ENCODE peak calls at places on chromosomes 11 and 22, in seven cellular contexts. R is suprapubic skin, N is right lobe of liver, I is ovary, K is uterus, T is stomach, S is IMR-90. H is an unnamed sample.

GRCh38 chr11:63840356-63841060 is 1.6 kb downstream of the MARK2 start:
- DNase-seq in R (no peak), N (no peak), I (no peak), K (no peak), T (no peak), S (no peak), H (no peak)

GRCh38 chr22:29341849-29342127 is 26.3 kb upstream of the RASL10A start:
- DNase-seq in R (no peak), N (no peak), I (no peak), K (no peak), T (no peak), S (no peak), H (no peak)

GRCh38 chr22:24416095-24416494 is 11.3 kb upstream of the ADORA2A start:
- DNase-seq in R (no peak), N (no peak), I (no peak), K (no peak), T (no peak), S (no peak), H (no peak)

GRCh38 chr11:117042689-117043088 is 55.5 kb downstream of the SIK3 start:
- DNase-seq in R (no peak), N (no peak), I (no peak), K (no peak), T (no peak), S (no peak), H (no peak)

GRCh38 chr11:70210516-70210915 is 7.4 kb downstream of the FADD start:
- DNase-seq in R (no peak), N (no peak), I (no peak), K (no peak), T (no peak), S (no peak), H (no peak)

GRCh38 chr11:11073996-11074395 is 216.1 kb upstream of the ZBED5 start:
- DNase-seq in R (no peak), N (no peak), I (no peak), K (no peak), T (no peak), S (no peak), H (no peak)

GRCh38 chr11:64085915-64086262 is 50.2 kb downstream of the FLRT1 start:
- DNase-seq in R (no peak), N (no peak), I (no peak), K (no peak), T (no peak), S (no peak), H (no peak)

GRCh38 chr11:3834349-3835099 is 6.2 kb downstream of the RHOG start:
- DNase-seq in R (peak), N (peak), I (no peak), K (no peak), T (peak), S (no peak), H (peak)

GRCh38 chr22:41687901-41688364 is 734 bp downstream of the SNU13 start:
- DNase-seq in R (no peak), N (no peak), I (no peak), K (no peak), T (no peak), S (peak), H (peak)

GRCh38 chr22:30802202-30803166 is 107.8 kb downstream of the OSBP2 start:
- DNase-seq in R (peak), N (peak), I (peak), K (peak), T (peak), S (peak), H (peak)

GRCh38 chr11:2434506-2435255 is 9.6 kb downstream of the TRPM5 start:
- DNase-seq in R (no peak), N (no peak), I (no peak), K (no peak), T (no peak), S (no peak), H (no peak)

GRCh38 chr11:70244698-70245097 is 25.8 kb upstream of the PPFIA1 start:
- DNase-seq in R (no peak), N (no peak), I (no peak), K (no peak), T (no peak), S (peak), H (no peak)

GRCh38 chr11:2268911-2269600 is 1.3 kb downstream of the ASCL2 start:
- DNase-seq in R (peak), N (peak), I (no peak), K (peak), T (peak), S (no peak), H (peak)

GRCh38 chr11:93279911-93280347 is 50.6 kb upstream of the DEUP1 start:
- DNase-seq in R (no peak), N (no peak), I (no peak), K (no peak), T (no peak), S (no peak), H (no peak)

GRCh38 chr11:45647786-45648185 is 17.6 kb downstream of the CHST1 start:
- DNase-seq in R (peak), N (no peak), I (no peak), K (no peak), T (no peak), S (no peak), H (no peak)

DNA sequence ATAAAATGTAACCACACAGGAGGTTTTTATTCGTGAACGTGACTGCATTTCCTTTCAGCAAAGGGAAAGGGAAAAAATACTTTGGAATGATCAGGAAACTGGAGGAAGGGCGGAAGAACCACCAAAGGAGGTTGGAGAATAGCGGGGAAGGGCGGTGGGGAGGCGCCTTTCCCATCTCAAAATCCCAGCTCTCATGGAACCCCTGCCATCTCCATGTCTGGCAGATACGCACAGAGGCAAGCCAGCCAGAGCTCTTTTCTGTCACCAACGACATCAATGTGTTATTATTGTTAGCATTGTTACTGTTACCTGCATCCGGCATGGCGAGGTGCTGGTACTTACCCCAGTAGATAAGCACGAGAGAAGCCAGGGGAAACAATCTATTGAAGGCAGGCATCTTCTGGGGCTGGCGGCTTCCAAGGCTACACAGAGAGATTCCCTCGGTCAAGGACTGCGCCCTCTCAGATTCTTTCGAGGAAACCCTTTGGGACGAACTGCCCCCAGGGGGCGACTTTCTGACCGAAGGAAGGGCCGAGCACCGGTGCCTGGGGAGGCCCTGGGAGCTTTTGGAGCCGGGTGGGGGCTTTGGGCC is 923 bp downstream of the SCN3B start:
- DNase-seq in R (no peak), N (no peak), I (no peak), K (no peak), T (no peak), S (no peak), H (no peak)
- TF ChIP-seq CTCF in R (no peak), N (no peak), I (no peak), K (no peak), T (no peak), S (no peak), H (no peak)

GRCh38 chr11:119335091-119335654 is 846 bp downstream of the RNF26 start:
- DNase-seq in R (no peak), N (peak), I (no peak), K (no peak), T (no peak), S (no peak), H (no peak)

GRCh38 chr11:119335655-119336543 is 1.6 kb downstream of the RNF26 start:
- DNase-seq in R (no peak), N (peak), I (no peak), K (no peak), T (no peak), S (no peak), H (no peak)

GRCh38 chr11:119336744-119337469 is 2.6 kb downstream of the RNF26 start:
- DNase-seq in R (no peak), N (peak), I (no peak), K (no peak), T (no peak), S (no peak), H (no peak)

GRCh38 chr11:119332111-119332765 is 2.1 kb upstream of the RNF26 start:
- DNase-seq in R (no peak), N (no peak), I (no peak), K (no peak), T (no peak), S (no peak), H (no peak)

GRCh38 chr11:119334173-119334930 is at the start of gene RNF26:
- DNase-seq in R (peak), N (peak), I (peak), K (peak), T (peak), S (peak), H (peak)
- TF ChIP-seq POLR2A in R (peak), N (peak), I (peak), K (peak), T (no peak), S (peak), H (peak)

DNA sequence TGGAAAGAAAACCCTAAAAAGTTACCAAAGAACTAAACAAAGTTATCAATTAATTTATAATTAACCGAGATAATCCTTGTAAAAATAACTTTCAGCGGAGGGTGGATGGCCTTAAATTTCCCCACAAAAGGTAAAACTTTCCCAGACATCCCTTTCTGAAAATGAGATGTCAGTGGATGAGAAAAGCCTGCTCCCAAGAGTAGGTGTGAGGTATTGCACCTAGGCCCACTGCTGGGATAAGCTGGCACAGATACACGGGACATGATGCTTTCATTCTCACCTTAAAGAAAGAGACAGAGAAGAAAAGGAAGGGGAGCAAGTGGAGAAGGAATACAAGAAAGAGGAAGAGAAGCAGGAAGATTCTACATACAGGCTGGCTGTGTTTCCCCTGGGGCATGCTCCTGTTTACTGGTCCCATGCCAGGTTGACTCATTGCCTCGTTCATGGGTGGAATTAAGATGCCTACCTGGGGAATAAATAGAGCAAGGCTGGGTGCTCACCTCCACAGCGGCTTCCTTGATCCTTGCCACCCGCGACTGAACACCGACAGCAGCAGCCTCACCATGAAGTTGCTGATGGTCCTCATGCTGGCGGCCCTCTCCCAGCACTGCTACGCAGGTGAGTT is at the start of gene SCGB2A2:
- DNase-seq in R (no peak), N (no peak), I (no peak), K (no peak), T (no peak), S (no peak), H (no peak)
- TF ChIP-seq CTCF in R (no peak), N (no peak), I (no peak), K (no peak), T (no peak), S (no peak), H (no peak)

DNA sequence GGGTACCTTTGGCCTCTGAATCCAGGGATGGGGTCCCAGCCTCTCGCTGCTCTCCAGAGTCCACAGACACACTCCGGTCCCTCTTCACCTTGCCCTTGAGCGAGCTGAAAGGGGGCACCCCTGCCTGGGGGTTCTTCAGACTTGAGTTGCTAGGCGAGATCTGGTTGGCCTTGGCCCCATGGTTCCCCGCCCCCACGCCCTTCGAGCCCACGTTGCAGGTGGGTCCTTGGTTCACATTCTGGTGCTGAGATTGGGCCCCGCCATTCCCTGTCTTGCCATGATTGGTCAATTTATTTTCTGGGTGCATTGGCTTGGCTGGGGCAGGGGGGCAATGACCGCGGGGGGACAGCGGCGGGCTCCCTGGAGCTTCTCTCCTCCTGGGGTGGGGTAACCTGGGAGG is 17.5 kb downstream of the BCL9L start:
- DNase-seq in R (no peak), N (no peak), I (no peak), K (no peak), T (no peak), S (no peak), H (peak)
- TF ChIP-seq POLR2A in R (no peak), N (no peak), I (no peak), K (no peak), T (no peak), S (no peak), H (no peak)

GRCh38 chr11:15920856-15921629 is 435.3 kb downstream of the SOX6 start:
- DNase-seq in R (no peak), N (peak), I (no peak), K (no peak), T (no peak), S (peak), H (peak)

GRCh38 chr11:15923169-15923568 is 433.2 kb downstream of the SOX6 start:
- DNase-seq in R (no peak), N (no peak), I (no peak), K (no peak), T (no peak), S (no peak), H (no peak)

GRCh38 chr11:15918674-15919073 is 437.7 kb downstream of the SOX6 start:
- DNase-seq in R (no peak), N (peak), I (no peak), K (no peak), T (no peak), S (no peak), H (no peak)

GRCh38 chr11:15913261-15913660 is 443.1 kb downstream of the SOX6 start:
- DNase-seq in R (peak), N (no peak), I (no peak), K (no peak), T (no peak), S (no peak), H (no peak)

GRCh38 chr11:15918212-15918611 is 438.1 kb downstream of the SOX6 start:
- DNase-seq in R (peak), N (peak), I (no peak), K (no peak), T (no peak), S (no peak), H (no peak)
- TF ChIP-seq CTCF in R (no peak), N (no peak), I (no peak), K (no peak), T (no peak), S (no peak), H (no peak)

DNA sequence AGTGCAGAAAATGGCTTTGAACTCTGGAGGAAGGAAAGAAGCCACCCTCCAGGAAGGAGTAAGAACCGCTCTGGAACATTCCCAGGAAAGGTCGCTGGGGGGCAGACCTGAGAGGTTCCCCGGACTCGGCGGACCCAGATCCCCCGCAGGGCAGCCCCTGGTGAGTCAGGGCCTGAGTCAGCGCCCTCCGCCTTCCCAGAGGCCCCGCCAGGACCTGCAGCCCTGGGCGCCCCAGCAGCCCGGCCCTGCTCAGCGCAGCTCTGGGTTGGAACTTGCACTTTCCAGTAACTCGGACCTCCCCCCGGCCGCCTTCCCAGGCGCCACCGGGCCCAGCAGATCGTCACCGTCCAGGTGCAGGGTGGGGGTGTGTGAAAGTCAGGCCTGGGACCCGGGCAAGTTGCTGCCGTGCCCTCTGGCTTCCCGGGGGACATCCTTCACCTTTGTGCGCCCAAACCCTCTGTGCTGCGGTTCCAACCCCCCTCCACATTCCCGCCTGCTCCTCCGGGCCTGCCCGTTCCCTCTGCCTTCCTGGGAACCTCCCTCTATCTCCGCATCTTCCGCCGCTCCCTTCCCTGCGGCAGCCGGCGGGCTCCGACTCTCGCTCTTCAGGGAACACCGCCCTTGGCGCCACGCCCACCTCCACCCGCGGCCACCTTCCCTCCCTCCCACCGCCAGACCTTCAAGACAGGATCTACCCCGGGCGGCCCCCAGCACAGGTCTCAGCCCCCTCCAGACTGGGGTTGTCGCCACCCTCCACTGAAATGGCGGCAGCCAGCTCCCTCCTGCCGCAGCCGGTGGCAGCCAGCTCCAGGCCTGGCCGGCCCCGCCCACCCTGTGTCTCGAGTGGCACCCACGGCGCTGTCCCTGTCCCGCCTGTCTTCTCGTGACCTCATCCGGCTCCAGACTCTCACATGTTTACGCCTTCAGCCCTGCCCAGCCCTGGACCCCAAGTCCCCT is 36.8 kb upstream of the WNT7B start:
- DNase-seq in R (peak), N (peak), I (peak), K (peak), T (peak), S (peak), H (peak)
- TF ChIP-seq POLR2A in R (peak), N (peak), I (peak), K (peak), T (no peak), S (peak), H (peak)

H was measured in upper lobe of left lung.